ENCODE peak calls at places on chromosomes 3 and 15, in eight cellular contexts. One of them, this sample, is unnamed.

GRCh38 chr15:92091155-92091734 is 237.7 kb downstream of the SLCO3A1 start:
- DNase-seq in spleen: no peak
- DNase-seq in transverse colon: peak; percentile 57
- DNase-seq in GM23338: peak; percentile 94
- DNase-seq in upper lobe of left lung: peak; percentile 43
- DNase-seq in SK-N-SH: peak; percentile 47
- DNase-seq in HCT116: peak; percentile 15
- DNase-seq in breast epithelium: no peak
- DNase-seq in this sample: peak; percentile 25

GRCh38 chr15:101320501-101321052 is 25.5 kb upstream of the SNRPA1 start:
- DNase-seq in spleen: peak; percentile 88
- DNase-seq in transverse colon: peak; percentile 52
- DNase-seq in GM23338: peak; percentile 72
- DNase-seq in upper lobe of left lung: peak; percentile 79
- DNase-seq in SK-N-SH: no peak
- DNase-seq in HCT116: no peak
- DNase-seq in breast epithelium: no peak
- DNase-seq in this sample: peak; percentile 29

GRCh38 chr15:52159645-52160044 is 31.5 kb downstream of the GNB5 start:
- DNase-seq in spleen: no peak
- DNase-seq in transverse colon: no peak
- DNase-seq in GM23338: no peak
- DNase-seq in upper lobe of left lung: no peak
- DNase-seq in SK-N-SH: no peak
- DNase-seq in HCT116: no peak
- DNase-seq in breast epithelium: no peak
- DNase-seq in this sample: no peak

GRCh38 chr15:82832601-82833209 is 23.3 kb downstream of the WHAMM start:
- DNase-seq in spleen: no peak
- DNase-seq in transverse colon: no peak
- DNase-seq in GM23338: no peak
- DNase-seq in upper lobe of left lung: no peak
- DNase-seq in SK-N-SH: no peak
- DNase-seq in HCT116: peak; percentile 64
- DNase-seq in breast epithelium: no peak
- DNase-seq in this sample: peak; percentile 45

GRCh38 chr3:196721097-196721496 is 8.9 kb downstream of the PIGX start:
- DNase-seq in spleen: no peak
- DNase-seq in transverse colon: no peak
- DNase-seq in GM23338: no peak
- DNase-seq in upper lobe of left lung: no peak
- DNase-seq in SK-N-SH: no peak
- DNase-seq in HCT116: no peak
- DNase-seq in breast epithelium: no peak
- DNase-seq in this sample: no peak

GRCh38 chr3:47370887-47371697 is 9.7 kb upstream of the PTPN23 start:
- DNase-seq in spleen: peak; percentile 80
- DNase-seq in transverse colon: peak; percentile 23
- DNase-seq in GM23338: peak; percentile 72
- DNase-seq in upper lobe of left lung: peak; percentile 42
- DNase-seq in SK-N-SH: peak; percentile 81
- DNase-seq in HCT116: no peak
- DNase-seq in breast epithelium: no peak
- DNase-seq in this sample: no peak

GRCh38 chr3:122784436-122784835 is 9.2 kb downstream of the HSPBAP1 start:
- DNase-seq in spleen: no peak
- DNase-seq in transverse colon: no peak
- DNase-seq in GM23338: no peak
- DNase-seq in upper lobe of left lung: no peak
- DNase-seq in SK-N-SH: no peak
- DNase-seq in HCT116: no peak
- DNase-seq in breast epithelium: no peak
- DNase-seq in this sample: no peak

GRCh38 chr3:38247366-38248035 is 18.1 kb upstream of the SLC22A13 start:
- DNase-seq in spleen: no peak
- DNase-seq in transverse colon: no peak
- DNase-seq in GM23338: no peak
- DNase-seq in upper lobe of left lung: no peak
- DNase-seq in SK-N-SH: no peak
- DNase-seq in HCT116: peak; percentile 13
- DNase-seq in breast epithelium: no peak
- DNase-seq in this sample: peak; percentile 74

GRCh38 chr3:101849714-101850326 is 506 bp downstream of the NFKBIZ start:
- DNase-seq in spleen: peak; percentile 95
- DNase-seq in transverse colon: peak; percentile 52
- DNase-seq in GM23338: peak; percentile 49
- DNase-seq in upper lobe of left lung: no peak
- DNase-seq in SK-N-SH: peak; percentile 76
- DNase-seq in HCT116: no peak
- DNase-seq in breast epithelium: no peak
- DNase-seq in this sample: peak; percentile 40

GRCh38 chr3:79906106-79906505 is 138.3 kb upstream of the ROBO1 start:
- DNase-seq in spleen: no peak
- DNase-seq in transverse colon: no peak
- DNase-seq in GM23338: no peak
- DNase-seq in upper lobe of left lung: no peak
- DNase-seq in SK-N-SH: no peak
- DNase-seq in HCT116: no peak
- DNase-seq in breast epithelium: no peak
- DNase-seq in this sample: no peak

GRCh38 chr3:141227752-141228151 is 3.9 kb upstream of the PXYLP1 start:
- DNase-seq in spleen: no peak
- DNase-seq in transverse colon: no peak
- DNase-seq in GM23338: no peak
- DNase-seq in upper lobe of left lung: no peak
- DNase-seq in SK-N-SH: peak; percentile 77
- DNase-seq in HCT116: no peak
- DNase-seq in breast epithelium: no peak
- DNase-seq in this sample: no peak

GRCh38 chr3:69542265-69543079 is 156.6 kb upstream of the FRMD4B start:
- DNase-seq in spleen: peak; percentile 76
- DNase-seq in transverse colon: no peak
- DNase-seq in GM23338: peak; percentile 78
- DNase-seq in upper lobe of left lung: no peak
- DNase-seq in SK-N-SH: peak; percentile 59
- DNase-seq in HCT116: no peak
- DNase-seq in breast epithelium: no peak
- DNase-seq in this sample: no peak

GRCh38 chr15:51727141-51727897 is 10.1 kb downstream of the LYSMD2 start:
- DNase-seq in spleen: no peak
- DNase-seq in transverse colon: no peak
- DNase-seq in GM23338: peak; percentile 24
- DNase-seq in upper lobe of left lung: no peak
- DNase-seq in SK-N-SH: peak; percentile 12
- DNase-seq in HCT116: no peak
- DNase-seq in breast epithelium: no peak
- DNase-seq in this sample: no peak

DNA sequence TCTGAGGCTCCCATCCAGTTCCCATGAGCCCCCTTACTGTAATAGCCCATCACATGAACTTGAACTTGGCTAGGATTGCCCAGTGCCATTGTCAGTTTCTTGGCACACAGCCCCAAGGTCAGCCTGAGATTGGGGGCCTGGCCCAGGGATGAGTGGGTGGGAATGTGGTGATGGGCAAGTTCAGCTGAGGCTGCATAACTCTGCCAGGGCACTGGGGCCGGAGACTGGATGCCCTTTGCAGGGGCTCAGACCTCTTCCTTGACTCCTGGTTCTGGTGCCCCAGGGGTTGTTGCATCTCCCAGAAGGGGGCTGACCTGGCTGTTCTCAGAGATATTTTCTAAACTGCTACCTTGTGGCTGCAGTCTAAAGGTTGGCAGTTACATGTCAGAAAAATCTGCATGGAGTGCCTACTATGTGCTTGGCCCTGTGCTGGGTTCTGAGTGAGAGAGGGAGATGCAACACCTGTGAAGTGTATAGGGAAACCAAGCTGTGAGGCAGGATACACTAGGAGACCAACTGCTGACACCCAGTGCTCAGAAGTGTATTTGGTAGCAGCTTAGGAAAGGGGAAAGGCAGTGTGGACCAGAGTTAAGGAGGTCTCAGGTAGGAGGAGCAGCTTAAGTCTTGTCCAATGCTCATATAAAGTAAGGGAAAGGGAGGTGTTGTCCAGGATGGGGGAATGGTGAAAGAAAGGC is 74.8 kb upstream of the PRR23C start:
- DNase-seq in spleen: no peak
- DNase-seq in transverse colon: no peak
- DNase-seq in GM23338: no peak
- DNase-seq in upper lobe of left lung: no peak
- DNase-seq in SK-N-SH: no peak
- DNase-seq in HCT116: no peak
- DNase-seq in breast epithelium: no peak
- DNase-seq in this sample: no peak
- H3K27ac ChIP-seq in spleen: no peak overlapping the region
- H3K27ac ChIP-seq in transverse colon: no peak overlapping the region
- H3K27ac ChIP-seq in GM23338: no peak overlapping the region
- H3K27ac ChIP-seq in upper lobe of left lung: no peak overlapping the region
- H3K27ac ChIP-seq in SK-N-SH: no peak overlapping the region
- H3K27ac ChIP-seq in HCT116: no peak overlapping the region
- H3K27ac ChIP-seq in breast epithelium: no peak overlapping the region
- H3K27ac ChIP-seq in this sample: no peak overlapping the region

DNA sequence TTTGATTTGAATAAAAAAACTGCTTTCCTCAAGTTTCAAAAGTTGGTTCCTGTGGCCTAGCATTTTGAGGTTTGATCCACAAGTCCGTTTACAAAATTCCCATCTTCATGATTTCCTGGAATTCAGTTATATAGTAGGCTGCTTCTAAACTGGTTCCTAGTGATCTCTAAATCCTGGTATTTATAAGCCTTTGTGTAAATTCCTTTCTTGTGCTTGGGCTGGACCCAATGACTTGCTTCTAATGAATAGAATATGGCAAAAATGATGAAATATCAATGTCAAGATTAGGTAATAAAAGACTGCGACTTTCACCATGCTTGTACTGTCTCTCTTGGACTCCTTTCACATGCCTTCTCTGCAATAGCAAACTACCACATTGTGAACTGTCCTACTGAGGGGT is 303.7 kb upstream of the TBC1D5 start:
- DNase-seq in spleen: no peak
- DNase-seq in transverse colon: no peak
- DNase-seq in GM23338: no peak
- DNase-seq in upper lobe of left lung: no peak
- DNase-seq in SK-N-SH: no peak
- DNase-seq in HCT116: no peak
- DNase-seq in breast epithelium: no peak
- DNase-seq in this sample: no peak
- TF ChIP-seq POLR2AphosphoS5 in spleen: no peak
- TF ChIP-seq POLR2AphosphoS5 in transverse colon: no peak
- TF ChIP-seq POLR2AphosphoS5 in GM23338: no peak
- TF ChIP-seq POLR2AphosphoS5 in upper lobe of left lung: no peak
- TF ChIP-seq POLR2AphosphoS5 in SK-N-SH: no peak
- TF ChIP-seq POLR2AphosphoS5 in HCT116: no peak
- TF ChIP-seq POLR2AphosphoS5 in breast epithelium: no peak
- TF ChIP-seq POLR2AphosphoS5 in this sample: no peak

GRCh38 chr15:37104413-37105392 is 4.4 kb upstream of the MEIS2 start:
- DNase-seq in spleen: peak; percentile 37
- DNase-seq in transverse colon: no peak
- DNase-seq in GM23338: no peak
- DNase-seq in upper lobe of left lung: no peak
- DNase-seq in SK-N-SH: peak; percentile 56
- DNase-seq in HCT116: no peak
- DNase-seq in breast epithelium: no peak
- DNase-seq in this sample: no peak

GRCh38 chr15:37101634-37102314 is 1.4 kb upstream of the MEIS2 start:
- DNase-seq in spleen: peak; percentile 85
- DNase-seq in transverse colon: peak; percentile 57
- DNase-seq in GM23338: peak; percentile 86
- DNase-seq in upper lobe of left lung: peak; percentile 76
- DNase-seq in SK-N-SH: peak; percentile 78
- DNase-seq in HCT116: peak; percentile 21
- DNase-seq in breast epithelium: peak; percentile 59
- DNase-seq in this sample: peak; percentile 85

GRCh38 chr15:37102315-37103021 is 2.1 kb upstream of the MEIS2 start:
- DNase-seq in spleen: peak; percentile 49
- DNase-seq in transverse colon: no peak
- DNase-seq in GM23338: peak; percentile 85
- DNase-seq in upper lobe of left lung: no peak
- DNase-seq in SK-N-SH: no peak
- DNase-seq in HCT116: no peak
- DNase-seq in breast epithelium: no peak
- DNase-seq in this sample: peak; percentile 51

GRCh38 chr15:37105795-37106333 is 5.5 kb upstream of the MEIS2 start:
- DNase-seq in spleen: no peak
- DNase-seq in transverse colon: no peak
- DNase-seq in GM23338: no peak
- DNase-seq in upper lobe of left lung: no peak
- DNase-seq in SK-N-SH: no peak
- DNase-seq in HCT116: no peak
- DNase-seq in breast epithelium: no peak
- DNase-seq in this sample: no peak

DNA sequence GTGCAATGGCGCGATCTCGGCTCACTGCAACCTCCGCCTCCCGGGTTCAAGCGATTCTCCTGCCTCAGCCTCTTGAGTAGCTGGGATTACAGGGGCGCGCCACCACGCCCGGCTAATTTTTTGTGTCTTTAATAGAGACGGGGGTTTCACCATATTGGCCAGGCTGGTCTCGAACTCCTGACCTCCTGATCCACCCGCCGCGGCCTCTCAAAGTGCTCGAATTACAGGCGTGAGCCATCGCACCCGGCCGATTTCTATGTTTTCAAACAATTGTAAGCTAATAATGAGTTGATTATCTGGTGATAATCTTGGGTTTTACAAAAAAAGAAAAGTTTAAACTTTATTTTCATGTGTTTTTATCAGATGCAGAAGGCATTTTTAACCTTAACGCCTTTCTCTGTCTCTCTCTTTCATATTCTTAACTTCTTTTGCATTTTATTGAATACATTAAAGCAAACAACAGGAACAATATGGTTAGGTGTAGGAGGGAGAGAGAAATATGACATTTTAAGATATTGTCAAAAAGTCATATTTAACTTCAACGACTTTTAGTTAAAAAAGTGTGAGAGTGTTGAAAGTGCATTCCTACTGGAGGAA is 3.2 kb upstream of the MEIS2 start:
- DNase-seq in spleen: peak; percentile 40
- DNase-seq in transverse colon: no peak
- DNase-seq in GM23338: no peak
- DNase-seq in upper lobe of left lung: no peak
- DNase-seq in SK-N-SH: no peak
- DNase-seq in HCT116: no peak
- DNase-seq in breast epithelium: no peak
- DNase-seq in this sample: no peak
- H3K4me3 ChIP-seq in spleen: no peak overlapping the region
- H3K4me3 ChIP-seq in transverse colon: peak overlapping the region; percentile 70
- H3K4me3 ChIP-seq in GM23338: peak overlapping the region; percentile 80
- H3K4me3 ChIP-seq in upper lobe of left lung: no peak overlapping the region
- H3K4me3 ChIP-seq in SK-N-SH: peak overlapping the region; percentile 92
- H3K4me3 ChIP-seq in HCT116: no peak overlapping the region
- H3K4me3 ChIP-seq in breast epithelium: peak overlapping the region; percentile 72
- H3K4me3 ChIP-seq in this sample: no peak overlapping the region

DNA sequence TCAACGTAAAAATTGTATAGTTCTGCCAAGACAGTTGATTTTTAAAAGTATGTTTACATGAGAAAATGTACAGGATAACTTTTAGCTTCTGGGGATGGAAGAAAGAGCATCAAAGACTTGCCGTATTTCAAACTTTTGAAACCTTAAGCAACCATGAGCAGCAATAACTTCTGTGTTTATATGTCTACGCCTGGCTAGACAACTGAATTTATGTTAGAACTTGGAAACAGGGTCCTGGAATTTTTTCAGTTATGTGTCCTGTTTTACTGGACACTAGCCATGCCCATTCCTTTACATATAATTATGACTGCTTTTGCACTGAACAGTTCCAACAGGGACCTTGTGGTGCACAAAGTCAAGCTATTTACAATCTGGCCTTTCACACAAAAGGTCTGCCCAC is 37.2 kb downstream of the TJP1 start:
- DNase-seq in spleen: no peak
- DNase-seq in transverse colon: no peak
- DNase-seq in GM23338: no peak
- DNase-seq in upper lobe of left lung: no peak
- DNase-seq in SK-N-SH: no peak
- DNase-seq in HCT116: no peak
- DNase-seq in breast epithelium: no peak
- DNase-seq in this sample: no peak
- H3K27ac ChIP-seq in spleen: no peak overlapping the region
- H3K27ac ChIP-seq in transverse colon: peak overlapping the region; percentile 22
- H3K27ac ChIP-seq in GM23338: no peak overlapping the region
- H3K27ac ChIP-seq in upper lobe of left lung: no peak overlapping the region
- H3K27ac ChIP-seq in SK-N-SH: no peak overlapping the region
- H3K27ac ChIP-seq in HCT116: no peak overlapping the region
- H3K27ac ChIP-seq in breast epithelium: no peak overlapping the region
- H3K27ac ChIP-seq in this sample: peak overlapping the region; percentile 35